ENCODE peak calls at places on chromosomes 3 and 15, in nine cellular contexts. I is ELR; K is activated naive CD4-positive, alpha-beta T cell treated with Interleukin-2 at 50 U/mL for 16 hours; N is fibroblast of lung; O is NCI-H1417; X is HFFc6; J is psoas muscle; G is HTR-8/SVneo; B is stimulated activated effector memory CD8-positive, alpha-beta T cell treated with anti-CD3 and anti-CD28 coated beads, Interleukin-12 subunit alpha, Interleukin-12 subunit beta, amount 100 ng/mL, for 72 hours. T is an unnamed sample.

GRCh38 chr3:33577588-33577987 is 137.4 kb upstream of the UBP1 start:
- DNase-seq in I (no peak), K (no peak), N (no peak), O (no peak), X (no peak), J (no peak), G (no peak), B (no peak), T (no peak)

GRCh38 chr3:140252812-140253656 is 318.0 kb downstream of the CLSTN2 start:
- DNase-seq in I (no peak), K (no peak), N (no peak), O (no peak), X (no peak), J (no peak), G (no peak), B (no peak), T (no peak)

GRCh38 chr3:4061201-4061600 is 242.0 kb upstream of the SETMAR start:
- DNase-seq in I (no peak), K (no peak), N (no peak), O (no peak), X (no peak), J (no peak), G (no peak), B (no peak), T (no peak)

GRCh38 chr15:39281094-39281493 is 299.8 kb upstream of the THBS1 start:
- DNase-seq in I (peak), K (no peak), N (no peak), O (no peak), X (peak), J (no peak), G (no peak), B (no peak), T (no peak)

GRCh38 chr3:141998674-141999290 is 122.3 kb downstream of the ATP1B3 start:
- DNase-seq in I (peak), K (no peak), N (peak), O (no peak), X (peak), J (no peak), G (no peak), B (no peak), T (no peak)

GRCh38 chr3:42159706-42160472 is 68.7 kb downstream of the TRAK1 start:
- DNase-seq in I (peak), K (peak), N (no peak), O (peak), X (no peak), J (peak), G (no peak), B (no peak), T (peak)

GRCh38 chr15:67521770-67522568 is 1.0 kb downstream of the C15orf61 start:
- DNase-seq in I (peak), K (no peak), N (peak), O (peak), X (peak), J (no peak), G (no peak), B (no peak), T (no peak)

GRCh38 chr3:101680466-101680865 is 3.5 kb upstream of the ZBTB11 start:
- DNase-seq in I (no peak), K (no peak), N (no peak), O (no peak), X (no peak), J (no peak), G (no peak), B (no peak), T (no peak)

GRCh38 chr3:11477286-11477935 is 166.3 kb downstream of the VGLL4 start:
- DNase-seq in I (peak), K (no peak), N (peak), O (no peak), X (peak), J (no peak), G (no peak), B (no peak), T (no peak)

GRCh38 chr3:189580190-189580589 is 51.0 kb upstream of the TP63 start:
- DNase-seq in I (no peak), K (no peak), N (no peak), O (no peak), X (no peak), J (no peak), G (no peak), B (no peak), T (no peak)

GRCh38 chr3:73069187-73069586 is 7.7 kb downstream of the EBLN2 start:
- DNase-seq in I (no peak), K (no peak), N (no peak), O (no peak), X (no peak), J (no peak), G (no peak), B (no peak), T (no peak)

GRCh38 chr3:77348244-77348855 is 308.5 kb downstream of the ROBO2 start:
- DNase-seq in I (peak), K (no peak), N (peak), O (no peak), X (peak), J (no peak), G (no peak), B (no peak), T (no peak)

GRCh38 chr3:17645074-17645698 is 97.2 kb downstream of the TBC1D5 start:
- DNase-seq in I (peak), K (no peak), N (peak), O (peak), X (peak), J (no peak), G (peak), B (no peak), T (no peak)

GRCh38 chr3:158094917-158095301 is 11.3 kb downstream of the SHOX2 start:
- DNase-seq in I (no peak), K (no peak), N (no peak), O (no peak), X (no peak), J (no peak), G (no peak), B (no peak), T (peak)

GRCh38 chr3:121870710-121871109 is 23.5 kb upstream of the SLC15A2 start:
- DNase-seq in I (peak), K (no peak), N (no peak), O (no peak), X (no peak), J (no peak), G (no peak), B (no peak), T (no peak)

GRCh38 chr15:35319354-35319753 is 226.6 kb downstream of the DPH6 start:
- DNase-seq in I (no peak), K (no peak), N (no peak), O (no peak), X (no peak), J (no peak), G (no peak), B (no peak), T (no peak)

T was measured in left lung.